ENCODE peak calls at places on chromosomes 16 and 17, in six cellular contexts. One of them, this sample, is unnamed. For H3K36me3, the result is how much of the 10 kb centered on the place peaks cover.

GRCh38 chr17:66184392-66184791 is 7.5 kb downstream of the CEP112 start:
- DNase-seq in body of pancreas: no peak
- DNase-seq in tibial nerve: no peak
- DNase-seq in fibroblast of lung: no peak
- DNase-seq in GM23338: no peak
- DNase-seq in lung: no peak
- DNase-seq in this sample: no peak

GRCh38 chr16:66382966-66383299 is 16.4 kb downstream of the CDH5 start:
- DNase-seq in GM23338: peak
- DNase-seq in fibroblast of lung: peak
- DNase-seq in body of pancreas: no peak
- DNase-seq in tibial nerve: no peak
- DNase-seq in lung: no peak
- DNase-seq in this sample: no peak

GRCh38 chr16:55279598-55279997 is 44.4 kb upstream of the IRX6 start:
- DNase-seq in GM23338: no peak
- DNase-seq in fibroblast of lung: no peak
- DNase-seq in tibial nerve: no peak
- DNase-seq in lung: no peak
- DNase-seq in body of pancreas: no peak
- DNase-seq in this sample: no peak

GRCh38 chr16:27737513-27737912 is 187.6 kb downstream of the KATNIP start:
- DNase-seq in tibial nerve: no peak
- DNase-seq in body of pancreas: no peak
- DNase-seq in GM23338: no peak
- DNase-seq in fibroblast of lung: no peak
- DNase-seq in lung: no peak
- DNase-seq in this sample: no peak

GRCh38 chr17:65553009-65553645 is 8.3 kb downstream of the AXIN2 start:
- DNase-seq in body of pancreas: no peak
- DNase-seq in tibial nerve: no peak
- DNase-seq in GM23338: no peak
- DNase-seq in fibroblast of lung: peak
- DNase-seq in lung: no peak
- DNase-seq in this sample: no peak

GRCh38 chr17:393806-394717 is 41.5 kb upstream of the RPH3AL start:
- DNase-seq in body of pancreas: no peak
- DNase-seq in GM23338: no peak
- DNase-seq in tibial nerve: no peak
- DNase-seq in fibroblast of lung: no peak
- DNase-seq in lung: no peak
- DNase-seq in this sample: no peak

GRCh38 chr17:30170415-30170987 is 53.9 kb downstream of the NSRP1 start:
- DNase-seq in tibial nerve: no peak
- DNase-seq in GM23338: no peak
- DNase-seq in fibroblast of lung: no peak
- DNase-seq in body of pancreas: no peak
- DNase-seq in lung: no peak
- DNase-seq in this sample: no peak

GRCh38 chr17:76265624-76266243 is 586 bp downstream of the UBALD2 start:
- DNase-seq in tibial nerve: peak
- DNase-seq in body of pancreas: peak
- DNase-seq in fibroblast of lung: peak
- DNase-seq in GM23338: peak
- DNase-seq in lung: peak
- DNase-seq in this sample: peak

GRCh38 chr17:32795339-32795979 is 81.5 kb downstream of the MYO1D start:
- DNase-seq in fibroblast of lung: no peak
- DNase-seq in lung: no peak
- DNase-seq in GM23338: no peak
- DNase-seq in body of pancreas: no peak
- DNase-seq in tibial nerve: no peak
- DNase-seq in this sample: no peak

GRCh38 chr17:10119203-10120112 is 78.9 kb downstream of the GAS7 start:
- DNase-seq in body of pancreas: peak
- DNase-seq in GM23338: peak
- DNase-seq in tibial nerve: no peak
- DNase-seq in lung: peak
- DNase-seq in fibroblast of lung: no peak
- DNase-seq in this sample: no peak

DNA sequence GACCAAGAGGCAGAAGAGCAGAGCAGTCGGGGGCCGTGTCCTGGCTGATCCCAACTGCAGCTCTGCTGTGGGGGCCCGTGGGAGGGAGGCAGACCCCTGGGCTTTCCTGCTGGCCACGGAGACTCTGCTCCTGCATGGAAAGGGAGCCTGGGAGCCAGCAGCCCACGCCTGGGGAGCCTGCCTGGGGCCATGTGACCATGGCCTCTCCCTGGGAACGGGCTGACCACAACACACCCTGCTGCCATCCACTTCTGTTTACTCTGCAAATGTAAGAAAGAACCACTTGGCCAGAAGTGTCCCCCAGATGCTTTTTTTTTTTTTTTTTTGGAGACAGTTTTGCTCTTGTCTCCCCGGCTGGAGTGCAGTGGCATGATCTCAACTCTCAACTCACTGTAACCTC is 2.0 kb upstream of the TEDC2 start:
- DNase-seq in tibial nerve: no peak
- DNase-seq in body of pancreas: no peak
- DNase-seq in lung: no peak
- DNase-seq in GM23338: no peak
- DNase-seq in fibroblast of lung: no peak
- DNase-seq in this sample: no peak
- H3K36me3 ChIP-seq in tibial nerve: under half
- H3K36me3 ChIP-seq in body of pancreas: under half
- H3K36me3 ChIP-seq in lung: under half
- H3K36me3 ChIP-seq in GM23338: under half
- H3K36me3 ChIP-seq in fibroblast of lung: under half
- H3K36me3 ChIP-seq in this sample: under half

DNA sequence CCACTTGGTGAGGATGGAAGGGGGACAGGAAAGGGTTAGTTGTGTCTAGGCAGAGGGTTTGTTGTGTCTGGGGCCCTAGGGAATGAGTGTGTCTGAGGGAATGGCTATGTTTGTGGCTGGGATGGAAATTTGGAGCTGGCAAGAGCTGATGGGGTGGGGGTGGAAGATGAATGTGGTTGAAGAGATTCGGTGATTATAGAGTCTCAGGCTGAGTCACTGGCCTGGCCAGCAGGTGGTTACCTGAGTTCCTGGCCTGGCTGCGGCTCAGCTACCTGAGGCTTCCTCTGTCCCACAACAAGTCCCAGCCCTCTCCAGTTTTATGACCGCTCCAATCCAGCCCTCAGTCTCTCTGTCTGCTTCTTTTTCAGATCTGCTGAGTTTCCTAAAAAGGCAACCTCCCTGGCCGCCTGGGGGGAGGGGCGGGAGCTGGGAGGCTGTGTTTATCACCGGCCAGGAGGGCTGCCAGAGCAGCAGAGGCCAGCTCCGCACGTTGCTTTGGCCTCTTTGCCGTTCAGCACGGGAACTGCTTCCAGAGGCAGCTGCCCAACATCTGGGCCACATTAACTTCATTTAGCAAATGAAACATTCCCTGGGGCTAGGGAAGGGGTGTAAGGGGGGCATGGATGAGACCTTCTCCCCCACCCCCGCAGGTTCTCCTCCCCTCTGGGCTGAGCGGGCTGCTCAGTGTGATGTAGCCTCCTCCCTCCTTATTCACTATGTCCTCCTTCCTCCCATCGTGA is 21.8 kb downstream of the ITGB3 start:
- DNase-seq in GM23338: peak
- DNase-seq in tibial nerve: peak
- DNase-seq in lung: peak
- DNase-seq in fibroblast of lung: peak
- DNase-seq in body of pancreas: peak
- DNase-seq in this sample: peak
- TF ChIP-seq CTCF in GM23338: no peak
- TF ChIP-seq CTCF in tibial nerve: no peak
- TF ChIP-seq CTCF in lung: no peak
- TF ChIP-seq CTCF in fibroblast of lung: no peak
- TF ChIP-seq CTCF in body of pancreas: no peak
- TF ChIP-seq CTCF in this sample: no peak

GRCh38 chr16:86443508-86444130 is 66.7 kb upstream of the FOXF1 start:
- DNase-seq in body of pancreas: no peak
- DNase-seq in GM23338: no peak
- DNase-seq in lung: no peak
- DNase-seq in tibial nerve: no peak
- DNase-seq in fibroblast of lung: no peak
- DNase-seq in this sample: no peak
- H3K36me3 ChIP-seq in body of pancreas: under half
- H3K36me3 ChIP-seq in GM23338: under half
- H3K36me3 ChIP-seq in lung: under half
- H3K36me3 ChIP-seq in tibial nerve: under half
- H3K36me3 ChIP-seq in fibroblast of lung: under half
- H3K36me3 ChIP-seq in this sample: under half

DNA sequence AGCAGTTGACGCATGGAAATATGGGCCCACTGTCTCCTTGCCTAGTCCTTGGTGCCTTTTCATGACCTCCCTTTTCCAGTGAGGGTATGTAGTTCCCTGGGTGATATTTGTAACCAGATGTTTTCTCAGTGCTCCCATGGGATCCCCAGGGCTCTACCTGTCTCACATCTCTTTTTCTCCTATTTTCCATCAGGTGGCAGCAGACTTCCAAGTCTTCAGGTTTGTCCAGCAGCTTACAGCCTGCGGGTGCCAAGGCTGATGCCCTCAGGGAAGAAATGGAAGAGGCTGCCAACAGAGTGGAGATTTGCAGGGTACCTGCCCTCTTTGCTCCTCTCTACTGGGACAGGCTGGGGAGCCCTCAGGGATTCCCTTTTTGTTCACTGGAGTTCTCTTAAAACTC is 89.1 kb downstream of the ELAC2 start:
- DNase-seq in tibial nerve: no peak
- DNase-seq in lung: no peak
- DNase-seq in GM23338: peak
- DNase-seq in body of pancreas: no peak
- DNase-seq in fibroblast of lung: peak
- DNase-seq in this sample: no peak
- TF ChIP-seq CTCF in tibial nerve: no peak
- TF ChIP-seq CTCF in lung: no peak
- TF ChIP-seq CTCF in GM23338: peak
- TF ChIP-seq CTCF in body of pancreas: no peak
- TF ChIP-seq CTCF in fibroblast of lung: peak
- TF ChIP-seq CTCF in this sample: peak

GRCh38 chr17:81917565-81918332 is at the start of gene SIRT7:
- DNase-seq in fibroblast of lung: peak
- DNase-seq in tibial nerve: peak
- DNase-seq in lung: peak
- DNase-seq in GM23338: peak
- DNase-seq in body of pancreas: peak
- DNase-seq in this sample: peak
- H3K36me3 ChIP-seq in fibroblast of lung: under half
- H3K36me3 ChIP-seq in tibial nerve: under half
- H3K36me3 ChIP-seq in lung: under half
- H3K36me3 ChIP-seq in GM23338: under half
- H3K36me3 ChIP-seq in body of pancreas: under half
- H3K36me3 ChIP-seq in this sample: under half

DNA sequence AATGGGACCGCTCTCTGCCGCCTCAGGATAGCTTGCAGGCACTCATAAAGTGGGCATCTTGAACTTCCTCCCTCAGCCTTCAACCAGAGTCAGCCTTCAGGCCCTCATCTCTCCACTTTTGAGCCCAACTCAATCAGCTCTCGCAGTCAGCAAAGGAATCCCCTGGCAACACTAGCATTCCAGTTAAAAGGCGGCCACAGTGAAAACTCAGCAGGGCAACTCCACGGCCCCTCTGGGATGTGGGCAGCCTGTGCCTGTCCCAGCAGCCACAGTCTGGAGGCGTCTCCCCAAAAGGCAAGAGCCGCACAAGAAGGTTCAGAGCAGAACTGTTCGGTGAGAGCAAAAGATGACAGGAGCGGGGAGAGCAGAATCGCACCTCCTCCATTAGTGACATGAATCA is 9.0 kb downstream of the TMEM11 start:
- DNase-seq in body of pancreas: no peak
- DNase-seq in fibroblast of lung: no peak
- DNase-seq in lung: no peak
- DNase-seq in tibial nerve: no peak
- DNase-seq in GM23338: no peak
- DNase-seq in this sample: no peak
- TF ChIP-seq CTCF in body of pancreas: no peak
- TF ChIP-seq CTCF in fibroblast of lung: no peak
- TF ChIP-seq CTCF in lung: no peak
- TF ChIP-seq CTCF in tibial nerve: no peak
- TF ChIP-seq CTCF in GM23338: no peak
- TF ChIP-seq CTCF in this sample: no peak

GRCh38 chr17:74799097-74799496 is 23.0 kb upstream of the NAT9 start:
- DNase-seq in lung: no peak
- DNase-seq in GM23338: no peak
- DNase-seq in fibroblast of lung: no peak
- DNase-seq in body of pancreas: no peak
- DNase-seq in tibial nerve: no peak
- DNase-seq in this sample: no peak
- H3K36me3 ChIP-seq in lung: under half
- H3K36me3 ChIP-seq in GM23338: under half
- H3K36me3 ChIP-seq in fibroblast of lung: under half
- H3K36me3 ChIP-seq in body of pancreas: under half
- H3K36me3 ChIP-seq in tibial nerve: under half
- H3K36me3 ChIP-seq in this sample: under half

GRCh38 chr17:40714473-40714872 is 10.9 kb upstream of the KRT24 start:
- DNase-seq in lung: no peak
- DNase-seq in tibial nerve: no peak
- DNase-seq in fibroblast of lung: peak
- DNase-seq in body of pancreas: no peak
- DNase-seq in GM23338: no peak
- DNase-seq in this sample: no peak
- TF ChIP-seq CTCF in lung: no peak
- TF ChIP-seq CTCF in tibial nerve: no peak
- TF ChIP-seq CTCF in fibroblast of lung: no peak
- TF ChIP-seq CTCF in body of pancreas: no peak
- TF ChIP-seq CTCF in GM23338: peak
- TF ChIP-seq CTCF in this sample: no peak

DNA sequence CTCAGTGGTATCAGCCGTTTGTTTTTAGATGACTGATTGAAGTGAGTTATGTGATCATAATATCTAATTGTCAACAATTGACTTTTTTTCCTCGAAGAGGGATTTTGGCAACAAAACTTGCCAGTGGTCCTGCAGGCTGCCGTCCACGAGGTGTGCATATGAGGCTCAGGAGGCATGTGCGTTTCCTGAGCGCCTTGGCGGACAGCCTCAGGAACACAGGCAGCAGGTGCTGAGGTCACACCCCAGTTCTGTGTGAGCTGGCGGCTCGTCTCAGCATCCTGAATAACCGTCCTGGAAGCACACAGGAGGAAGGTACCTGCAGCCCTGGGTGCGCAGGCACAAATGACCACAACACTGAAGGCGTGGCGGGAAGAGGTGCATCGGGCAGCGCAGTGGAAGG is 11.7 kb downstream of the SPG7 start:
- DNase-seq in tibial nerve: no peak
- DNase-seq in body of pancreas: no peak
- DNase-seq in GM23338: no peak
- DNase-seq in lung: no peak
- DNase-seq in fibroblast of lung: no peak
- DNase-seq in this sample: no peak
- H3K36me3 ChIP-seq in tibial nerve: under half
- H3K36me3 ChIP-seq in body of pancreas: under half
- H3K36me3 ChIP-seq in GM23338: under half
- H3K36me3 ChIP-seq in lung: under half
- H3K36me3 ChIP-seq in fibroblast of lung: under half
- H3K36me3 ChIP-seq in this sample: half or more